ENCODE peak calls at places on chromosomes 2 and 18, in four cellular contexts. F is upper lobe of left lung, A is transverse colon, L is K562. D is an unnamed sample.

GRCh38 chr2:98445708-98446577 is 1.3 kb downstream of the INPP4A start:
- DNase-seq in A (no peak), F (no peak), L (peak; percentile 74), D (no peak)

GRCh38 chr2:146634256-146635068 is 1210.4 kb upstream of the ACVR2A start:
- DNase-seq in F (no peak), L (no peak), A (no peak), D (no peak)

GRCh38 chr2:108139521-108139920 is 100.2 kb upstream of the SULT1C3 start:
- DNase-seq in L (peak; percentile 31), F (no peak), A (no peak), D (no peak)

GRCh38 chr2:110929528-110929927 is 191.2 kb upstream of the BCL2L11 start:
- DNase-seq in L (no peak), F (no peak), A (no peak), D (no peak)

GRCh38 chr2:189379287-189379630 is 62.0 kb upstream of the WDR75 start:
- DNase-seq in A (no peak), L (no peak), F (no peak), D (no peak)

GRCh38 chr2:7203056-7203467 is 285.9 kb downstream of the RNF144A start:
- DNase-seq in F (no peak), L (peak; percentile 65), A (peak; percentile 24), D (peak; percentile 50)

GRCh38 chr2:230927711-230928341 is 2.8 kb upstream of the GPR55 start:
- DNase-seq in A (peak; percentile 7), F (no peak), L (no peak), D (no peak)

GRCh38 chr18:36718705-36719328 is 110.0 kb downstream of the TPGS2 start:
- DNase-seq in F (no peak), A (no peak), L (peak; percentile 10), D (no peak)

GRCh38 chr18:55462652-55463051 is 125.3 kb downstream of the TCF4 start:
- DNase-seq in F (no peak), A (no peak), L (no peak), D (no peak)

GRCh38 chr2:38534746-38535403 is 67.9 kb downstream of the HNRNPLL start:
- DNase-seq in F (peak; percentile 48), L (no peak), A (peak; percentile 71), D (no peak)

GRCh38 chr2:18825856-18826255 is 236.5 kb upstream of the NT5C1B start:
- DNase-seq in A (no peak), L (no peak), F (no peak), D (no peak)

GRCh38 chr2:178229927-178230326 is 35.6 kb downstream of the OSBPL6 start:
- DNase-seq in F (no peak), A (no peak), L (no peak), D (no peak)

GRCh38 chr2:181123798-181124217 is 143.4 kb downstream of the UBE2E3 start:
- DNase-seq in F (no peak), L (no peak), A (peak; percentile 17), D (no peak)

GRCh38 chr18:54774423-54774822 is 53.9 kb upstream of the RAB27B start:
- DNase-seq in F (no peak), L (no peak), A (no peak), D (no peak)

GRCh38 chr2:203018181-203018580 is 3.5 kb downstream of the NBEAL1 start:
- DNase-seq in F (no peak), L (peak; percentile 14), A (no peak), D (no peak)

GRCh38 chr2:203016716-203017115 is 2.0 kb downstream of the NBEAL1 start:
- DNase-seq in F (no peak), A (no peak), L (peak; percentile 15), D (no peak)

GRCh38 chr2:203019142-203019541 is 4.5 kb downstream of the NBEAL1 start:
- DNase-seq in L (no peak), A (no peak), F (no peak), D (no peak)

DNA sequence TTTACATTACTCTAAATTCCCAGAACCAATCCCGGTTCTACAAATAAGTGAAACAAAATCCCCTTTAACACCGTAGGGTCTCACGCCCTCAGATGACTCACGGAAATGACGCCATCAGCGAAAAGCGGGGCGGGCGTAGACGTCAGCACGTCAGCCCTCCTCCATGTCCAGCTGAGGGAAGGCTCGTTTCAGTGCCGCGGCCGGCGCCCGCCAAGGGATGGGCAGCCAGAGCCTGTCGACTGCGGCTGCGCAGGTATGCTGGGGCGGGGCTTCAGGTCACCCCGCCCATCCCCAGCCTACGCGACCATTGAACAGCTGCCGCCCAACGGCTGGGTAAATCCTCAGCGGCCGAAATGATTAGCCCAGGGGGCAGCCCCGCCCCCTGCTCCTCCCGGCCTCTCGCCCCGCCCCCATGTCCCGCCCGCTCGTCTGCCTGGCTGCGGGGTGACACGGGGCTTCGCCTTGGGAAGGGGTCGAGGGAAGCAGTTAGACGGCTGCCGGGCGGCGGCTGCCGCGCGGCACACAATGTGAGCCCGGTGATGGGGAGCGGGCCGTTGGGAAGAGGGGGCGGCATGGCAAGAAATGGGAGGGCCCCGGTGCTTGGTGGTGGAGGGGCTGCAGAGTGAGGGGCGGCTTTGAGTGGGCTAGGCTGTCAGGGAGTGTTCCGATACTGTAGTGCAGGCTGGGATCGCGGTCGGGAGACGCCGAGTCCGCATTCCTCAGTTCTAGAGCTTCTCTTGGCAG is at the start of gene NBEAL1:
- DNase-seq in F (peak; percentile 100), A (peak; percentile 99), L (peak; percentile 95), D (peak; percentile 99)
- TF ChIP-seq POLR2AphosphoS5 in F (peak; percentile 87), A (peak; percentile 87), L (peak; percentile 27), D (peak; percentile 85)

GRCh38 chr2:20186078-20186854 is 38.7 kb downstream of the SDC1 start:
- DNase-seq in F (no peak), A (peak; percentile 84), L (peak; percentile 73), D (peak; percentile 56)

GRCh38 chr2:20183373-20183772 is 41.6 kb downstream of the SDC1 start:
- DNase-seq in A (no peak), F (no peak), L (no peak), D (no peak)

GRCh38 chr2:20182241-20182931 is 42.5 kb downstream of the SDC1 start:
- DNase-seq in A (peak; percentile 51), L (peak; percentile 82), F (no peak), D (peak; percentile 95)

GRCh38 chr2:20185176-20186022 is 39.5 kb downstream of the SDC1 start:
- DNase-seq in F (no peak), A (no peak), L (no peak), D (no peak)

GRCh38 chr2:20184067-20184938 is 40.6 kb downstream of the SDC1 start:
- DNase-seq in F (no peak), L (no peak), A (no peak), D (peak; percentile 57)
- TF ChIP-seq POLR2A in F (peak; percentile 67), L (no peak), A (no peak), D (no peak)

GRCh38 chr2:60555794-60556161 is 2.3 kb upstream of the BCL11A start:
- DNase-seq in F (no peak), L (no peak), A (no peak), D (no peak)

GRCh38 chr2:60553992-60554648 is 666 bp upstream of the BCL11A start:
- DNase-seq in L (peak; percentile 8), F (peak; percentile 94), A (peak; percentile 60), D (no peak)

GRCh38 chr2:60554649-60555065 is 1.2 kb upstream of the BCL11A start:
- DNase-seq in F (peak; percentile 85), L (no peak), A (peak; percentile 37), D (no peak)

GRCh38 chr2:60556441-60556997 is 3.1 kb upstream of the BCL11A start:
- DNase-seq in A (peak; percentile 32), F (peak; percentile 40), L (no peak), D (no peak)

GRCh38 chr2:60555066-60555793 is 1.8 kb upstream of the BCL11A start:
- DNase-seq in F (peak; percentile 90), L (peak; percentile 51), A (peak; percentile 80), D (peak; percentile 72)
- TF ChIP-seq EP300 in F (no peak), L (no peak), A (no peak), D (no peak)

DNA sequence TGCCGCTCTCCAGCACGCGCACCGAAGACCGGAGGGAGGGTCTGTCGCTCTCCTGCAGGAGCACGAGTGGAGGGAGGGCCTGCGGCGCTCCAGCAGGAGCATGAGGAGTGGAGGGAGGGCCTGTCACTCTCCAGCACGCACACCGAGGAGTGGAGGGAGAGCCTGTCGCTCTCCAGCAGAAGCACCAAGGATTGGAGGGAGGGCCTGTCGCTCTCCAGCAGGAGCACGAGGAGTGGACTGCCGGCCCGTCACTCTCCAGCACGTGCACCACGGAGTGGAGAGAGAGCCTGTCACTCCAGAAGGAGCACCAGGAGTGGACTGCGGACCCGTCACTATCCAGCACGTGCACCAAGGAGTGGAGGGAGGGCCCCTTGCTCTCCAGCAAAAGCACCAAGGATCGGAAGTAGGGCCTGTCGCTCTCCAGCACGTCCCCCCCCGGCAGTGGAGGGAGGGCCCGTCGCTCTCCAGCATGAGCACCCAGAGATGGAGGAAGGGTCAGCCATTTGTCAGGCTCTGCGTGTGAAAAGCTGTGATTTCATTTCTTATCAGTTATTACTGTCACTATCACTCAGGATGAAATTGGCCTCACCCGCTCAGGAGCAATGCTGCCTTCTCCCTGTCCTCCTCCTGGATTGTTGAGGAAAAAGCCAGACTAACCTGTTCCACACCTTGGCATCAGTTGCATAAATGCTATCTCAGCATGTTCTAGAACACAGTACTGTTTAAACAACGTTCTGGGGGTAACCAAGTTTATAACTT is 35.9 kb downstream of the ADI1 start:
- DNase-seq in A (peak; percentile 55), L (no peak), F (peak; percentile 90), D (peak; percentile 58)
- TF ChIP-seq POLR2AphosphoS5 in A (no peak), L (no peak), F (peak; percentile 56), D (no peak)

D was measured in stomach.